ENCODE peak calls at places on chromosomes 13 and 19, in ten cellular contexts. I is adrenal gland, D is fibroblast of mammary gland, O is GM10248, W is HFFc6, Y is endothelial cell, Z is hepatocyte, K is HFF-Myc, B is WTC11, M is uterus. T is an unnamed sample.

GRCh38 chr19:18662972-18663732 is 20.3 kb upstream of the CRTC1 start:
- DNase-seq in I (no peak), D (no peak), O (no peak), W (no peak), Y (no peak), Z (no peak), K (no peak), B (no peak), M (no peak), T (no peak)

GRCh38 chr19:47813304-47813994 is 8.3 kb upstream of the CRX start:
- DNase-seq in I (peak), D (peak), O (peak), W (peak), Y (peak), Z (peak), K (peak), B (peak), M (peak), T (peak)

GRCh38 chr13:73394066-73394465 is 335.3 kb downstream of the KLF5 start:
- DNase-seq in I (no peak), D (no peak), O (no peak), W (no peak), Y (no peak), Z (no peak), K (no peak), B (no peak), M (no peak), T (no peak)

GRCh38 chr13:85990397-85990796 is 191.2 kb upstream of the SLITRK6 start:
- DNase-seq in I (no peak), D (no peak), O (no peak), W (no peak), Y (no peak), Z (no peak), K (no peak), B (no peak), M (no peak), T (no peak)

GRCh38 chr13:48009298-48009697 is 8.2 kb upstream of the SUCLA2 start:
- DNase-seq in I (no peak), D (peak), O (no peak), W (peak), Y (no peak), Z (no peak), K (no peak), B (no peak), M (no peak), T (no peak)

GRCh38 chr19:34345934-34346333 is 19.1 kb upstream of the GPI start:
- DNase-seq in I (peak), D (peak), O (peak), W (peak), Y (peak), Z (peak), K (no peak), B (peak), M (no peak), T (peak)

GRCh38 chr13:102915393-102915792 is 69.6 kb downstream of the ERCC5 start:
- DNase-seq in I (no peak), D (no peak), O (no peak), W (no peak), Y (no peak), Z (no peak), K (no peak), B (no peak), M (no peak), T (no peak)

GRCh38 chr19:20661150-20661819 is at the start of gene ZNF626:
- DNase-seq in I (peak), D (peak), O (peak), W (peak), Y (peak), Z (peak), K (peak), B (peak), M (peak), T (peak)

GRCh38 chr13:46211521-46212351 is at the start of gene LRRC63:
- DNase-seq in I (peak), D (peak), O (peak), W (peak), Y (peak), Z (peak), K (no peak), B (peak), M (peak), T (peak)

GRCh38 chr19:21256722-21257121 is 72.5 kb downstream of the ZNF708 start:
- DNase-seq in I (peak), D (peak), O (no peak), W (peak), Y (no peak), Z (peak), K (no peak), B (peak), M (no peak), T (no peak)

GRCh38 chr13:34748561-34748960 is 193.5 kb upstream of the NBEA start:
- DNase-seq in I (no peak), D (no peak), O (no peak), W (no peak), Y (no peak), Z (no peak), K (no peak), B (no peak), M (no peak), T (no peak)

GRCh38 chr13:112179995-112180394 is 113.0 kb downstream of the SOX1 start:
- DNase-seq in I (no peak), D (no peak), O (no peak), W (no peak), Y (no peak), Z (no peak), K (no peak), B (no peak), M (no peak), T (no peak)

GRCh38 chr13:112057736-112058518 is 9.0 kb upstream of the SOX1 start:
- DNase-seq in I (no peak), D (no peak), O (no peak), W (no peak), Y (peak), Z (no peak), K (no peak), B (peak), M (no peak), T (no peak)

GRCh38 chr13:34361528-34361927 is 543.6 kb downstream of the RFC3 start:
- DNase-seq in I (no peak), D (peak), O (no peak), W (peak), Y (no peak), Z (peak), K (peak), B (no peak), M (no peak), T (no peak)

GRCh38 chr19:5076440-5077208 is 107.7 kb downstream of the KDM4B start:
- DNase-seq in I (no peak), D (no peak), O (no peak), W (no peak), Y (no peak), Z (no peak), K (no peak), B (no peak), M (no peak), T (no peak)

GRCh38 chr13:113836917-113837553 is 26.8 kb downstream of the GAS6 start:
- DNase-seq in I (peak), D (peak), O (no peak), W (peak), Y (no peak), Z (peak), K (peak), B (no peak), M (peak), T (no peak)

GRCh38 chr13:51317262-51317661 is 22.2 kb upstream of the SERPINE3 start:
- DNase-seq in I (no peak), D (peak), O (no peak), W (peak), Y (no peak), Z (no peak), K (no peak), B (no peak), M (no peak), T (no peak)

GRCh38 chr13:35530147-35530546 is 53.7 kb upstream of the MAB21L1 start:
- DNase-seq in I (no peak), D (no peak), O (no peak), W (no peak), Y (no peak), Z (no peak), K (no peak), B (no peak), M (no peak), T (no peak)

GRCh38 chr19:32041681-32042292 is 303.6 kb upstream of the ZNF507 start:
- DNase-seq in I (peak), D (peak), O (no peak), W (no peak), Y (peak), Z (peak), K (no peak), B (peak), M (peak), T (no peak)

GRCh38 chr13:107678075-107678689 is 537.2 kb downstream of the LIG4 start:
- DNase-seq in I (no peak), D (no peak), O (no peak), W (no peak), Y (no peak), Z (peak), K (no peak), B (no peak), M (no peak), T (no peak)

GRCh38 chr19:54674021-54674617 is 11.3 kb downstream of the LILRB4 start:
- DNase-seq in I (no peak), D (peak), O (peak), W (peak), Y (no peak), Z (no peak), K (no peak), B (no peak), M (no peak), T (no peak)

GRCh38 chr19:37226248-37226647 is 8.2 kb downstream of the ZNF383 start:
- DNase-seq in I (no peak), D (no peak), O (no peak), W (no peak), Y (no peak), Z (no peak), K (no peak), B (no peak), M (no peak), T (no peak)

DNA sequence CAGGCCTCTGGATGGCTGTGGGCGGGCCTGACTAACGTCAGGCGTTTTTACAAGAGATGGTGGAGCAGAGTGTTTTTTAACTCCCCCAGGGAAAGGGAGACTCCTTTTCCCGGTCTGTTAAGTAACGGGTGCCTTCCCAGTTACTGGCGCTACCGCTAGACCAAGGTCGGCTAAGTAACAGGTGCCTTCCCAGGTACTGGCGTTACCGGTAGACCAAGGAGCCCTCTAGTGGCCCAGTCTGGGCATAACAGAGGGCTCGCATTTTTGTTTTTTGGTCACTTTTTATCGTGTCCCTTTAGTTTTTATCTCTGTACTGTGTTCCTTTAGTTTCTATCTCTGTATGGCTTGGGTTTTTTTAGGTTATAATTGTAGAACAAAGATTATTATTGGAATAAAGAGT is 10.0 kb downstream of the ZNF383 start:
- DNase-seq in I (no peak), D (peak), O (no peak), W (no peak), Y (peak), Z (no peak), K (no peak), B (peak), M (no peak), T (no peak)
- TF ChIP-seq CTCF in I (peak), D (peak), O (no peak), W (peak), Y (peak), Z (peak), K (peak), B (peak), M (no peak), T (peak)

DNA sequence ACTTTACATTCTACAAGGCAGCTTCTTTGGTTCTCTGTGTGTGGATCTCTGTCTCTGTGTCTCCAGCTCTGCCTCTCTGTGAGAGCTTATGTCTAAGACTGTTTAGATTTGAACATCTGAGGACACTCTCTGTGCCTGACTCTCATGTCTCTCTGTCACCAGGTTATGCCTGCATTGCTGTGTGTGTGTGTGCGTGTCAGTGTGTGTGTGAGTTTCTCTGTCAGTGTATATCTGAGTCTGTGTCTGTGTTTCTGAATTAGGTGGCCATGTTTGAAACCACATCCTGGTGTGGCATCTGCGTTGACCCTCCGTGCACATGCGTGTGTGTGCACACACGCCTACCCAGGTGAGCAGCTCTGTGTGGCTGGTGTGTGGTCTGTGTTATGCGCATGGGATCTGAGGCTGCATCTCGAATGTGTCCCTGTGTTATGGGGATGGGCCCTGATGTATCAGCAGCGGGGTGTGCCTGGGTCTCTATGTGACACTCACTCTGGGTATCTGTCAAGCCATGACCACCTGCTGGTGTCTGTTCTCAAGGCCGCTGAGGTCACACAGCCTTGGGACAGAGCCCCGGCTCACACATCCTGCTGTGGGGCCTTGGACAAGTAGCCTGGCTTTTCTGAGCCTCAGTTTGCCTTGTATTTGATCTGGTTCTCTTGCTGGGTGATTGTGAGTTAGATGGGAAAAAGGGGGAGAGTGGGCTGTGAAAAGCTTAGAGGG is 6.7 kb downstream of the ATP1A3 start:
- DNase-seq in I (no peak), D (no peak), O (no peak), W (no peak), Y (no peak), Z (no peak), K (no peak), B (no peak), M (no peak), T (no peak)
- TF ChIP-seq CTCF in I (no peak), D (no peak), O (no peak), W (no peak), Y (no peak), Z (no peak), K (no peak), B (no peak), M (no peak), T (no peak)

DNA sequence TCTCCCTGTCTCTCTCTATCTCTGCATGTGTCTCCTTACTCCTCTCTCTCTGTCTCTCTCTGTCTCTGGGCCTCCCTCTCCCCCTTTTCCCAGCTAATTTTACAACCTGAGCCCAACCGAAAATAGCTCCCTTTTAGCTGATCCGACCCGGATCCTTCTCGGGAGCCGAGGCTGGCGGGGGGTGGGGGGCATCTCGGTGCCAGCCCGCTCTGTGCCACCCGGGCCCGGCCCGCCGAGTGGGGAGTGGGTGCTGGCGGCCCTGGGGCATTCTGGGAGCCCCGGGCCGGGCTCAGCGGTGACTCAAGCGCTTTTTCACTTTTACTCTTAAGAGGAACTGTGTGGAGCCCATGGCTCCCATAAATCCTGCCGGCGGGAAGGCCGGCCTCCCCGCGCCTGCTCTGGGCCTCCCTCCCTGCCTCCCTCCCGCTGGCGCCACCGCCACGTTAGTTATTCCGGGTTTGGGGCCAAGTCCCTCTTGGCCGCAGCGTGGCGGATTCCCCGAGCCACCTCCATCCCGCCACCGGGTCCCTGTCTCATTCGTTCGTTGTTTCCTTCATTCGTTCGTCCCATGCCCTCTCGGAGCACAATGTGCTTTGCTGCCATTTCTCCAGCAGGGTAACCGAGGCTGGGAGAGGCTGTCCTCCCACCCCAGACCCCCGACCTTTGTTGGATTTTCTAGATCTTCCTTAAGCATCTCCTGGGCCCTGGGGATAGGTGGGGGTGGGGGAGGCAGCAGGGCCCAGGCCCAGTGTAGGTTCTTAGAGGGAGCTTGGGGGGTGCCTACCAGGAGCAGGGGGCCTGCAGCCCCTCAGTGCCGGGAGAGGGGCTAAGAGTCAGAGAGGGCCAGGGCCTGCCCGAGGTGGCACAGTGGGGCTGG is 3.2 kb downstream of the NFIC start:
- DNase-seq in I (peak), D (peak), O (peak), W (peak), Y (no peak), Z (peak), K (no peak), B (no peak), M (peak), T (no peak)
- TF ChIP-seq CTCF in I (no peak), D (no peak), O (no peak), W (peak), Y (no peak), Z (no peak), K (no peak), B (no peak), M (peak), T (no peak)

DNA sequence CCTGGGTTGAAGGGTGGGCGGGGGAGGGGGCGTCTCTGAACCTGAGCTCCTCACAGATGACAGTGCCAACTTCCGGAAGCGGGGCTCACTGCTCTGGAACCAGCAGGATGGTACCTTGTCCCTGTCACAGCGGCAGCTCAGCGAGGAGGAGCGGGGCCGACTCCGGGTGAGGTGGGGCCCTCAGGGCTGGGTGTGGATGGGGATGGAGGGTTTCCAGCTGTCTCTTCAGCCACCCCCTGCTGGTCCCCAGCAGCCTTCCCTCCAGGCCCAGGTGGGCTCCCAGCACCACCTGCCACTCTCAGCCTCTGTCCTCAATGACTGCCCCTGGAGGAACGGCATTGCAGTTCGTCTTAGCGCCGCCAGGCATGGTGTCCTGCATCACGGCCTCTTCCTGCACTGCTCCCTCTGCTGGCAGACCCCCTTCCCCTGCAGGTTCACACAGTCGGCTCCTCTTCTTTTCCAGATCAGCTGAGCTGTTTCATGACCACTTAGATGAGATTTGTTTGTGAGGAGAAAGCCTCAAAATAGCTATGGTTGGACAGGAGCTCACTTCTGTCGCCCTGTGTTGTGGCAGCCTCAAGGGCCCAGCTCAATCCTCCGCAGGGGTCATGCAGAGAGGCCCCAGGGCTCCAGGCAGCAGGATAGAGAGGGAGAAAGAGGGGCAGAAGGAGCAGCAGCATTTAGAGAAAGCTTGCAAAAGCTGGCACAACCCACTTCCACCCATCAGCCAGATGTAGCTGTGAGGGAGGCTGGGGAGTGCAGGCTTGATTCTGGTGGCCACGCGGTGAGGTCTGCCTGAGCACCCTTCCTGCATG is 2.5 kb upstream of the GARIN5A start:
- DNase-seq in I (no peak), D (peak), O (no peak), W (no peak), Y (no peak), Z (no peak), K (no peak), B (peak), M (no peak), T (no peak)
- TF ChIP-seq CTCF in I (no peak), D (peak), O (peak), W (peak), Y (no peak), Z (peak), K (peak), B (peak), M (no peak), T (no peak)

DNA sequence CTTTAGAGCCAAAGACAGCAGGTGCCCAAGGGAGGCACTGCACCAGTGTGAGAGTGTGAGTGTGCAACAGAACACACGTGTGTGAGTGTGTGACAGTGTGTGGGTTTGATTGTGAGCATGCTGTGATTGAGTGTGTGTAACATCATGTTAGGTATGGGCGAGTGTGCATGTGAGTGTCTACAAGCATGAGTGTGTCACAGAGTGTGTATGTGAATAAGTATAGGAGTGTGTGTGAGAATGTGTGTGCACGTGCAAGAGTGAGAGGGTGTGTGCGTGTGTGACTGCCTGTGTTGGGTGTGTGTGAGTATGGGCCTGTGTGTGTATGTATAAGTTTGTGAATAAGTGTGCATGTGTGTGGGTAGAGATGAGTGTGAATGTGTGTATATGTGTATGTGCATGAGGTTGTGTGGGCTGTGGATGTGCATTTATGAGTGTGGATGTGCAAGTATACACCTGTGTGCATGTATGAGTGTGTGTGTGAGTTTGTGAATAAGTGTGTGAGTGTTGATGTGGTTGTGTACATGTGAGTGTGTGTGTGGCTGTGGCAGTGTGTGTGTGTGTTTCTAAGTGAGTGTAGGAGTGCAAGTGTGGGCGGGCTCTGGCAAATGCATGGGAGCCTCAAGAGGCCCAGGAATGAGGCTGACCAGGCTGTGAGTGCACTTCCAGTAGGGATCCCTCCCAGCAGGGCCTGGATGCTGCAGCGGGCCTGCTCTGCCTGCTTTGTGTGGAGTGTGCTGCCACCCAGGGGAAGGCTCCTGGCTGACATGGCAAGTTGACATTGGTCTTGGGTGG is 198.4 kb downstream of the COL4A1 start:
- DNase-seq in I (peak), D (peak), O (no peak), W (peak), Y (peak), Z (peak), K (peak), B (peak), M (peak), T (no peak)
- TF ChIP-seq CTCF in I (peak), D (peak), O (peak), W (peak), Y (no peak), Z (peak), K (peak), B (no peak), M (peak), T (peak)

GRCh38 chr13:99658266-99658991 is 157.2 kb downstream of the TM9SF2 start:
- DNase-seq in I (peak), D (peak), O (no peak), W (peak), Y (peak), Z (peak), K (no peak), B (peak), M (peak), T (no peak)
- TF ChIP-seq CTCF in I (no peak), D (peak), O (peak), W (peak), Y (no peak), Z (peak), K (peak), B (no peak), M (no peak), T (no peak)